ENCODE peak calls at places on chromosomes 4 and X, in nine cellular contexts. K is pancreas, C is endothelial cell of umbilical vein, Y is fibroblast of lung, M is breast epithelium, J is left ventricle myocardium inferior, G is upper lobe of left lung, W is astrocyte, X is GM23338. Q is an unnamed sample.

GRCh38 chr4:86891785-86892638 is at the start of gene C4orf36:
- DNase-seq in K (peak; percentile 89), C (peak; percentile 43), Y (peak; percentile 48), M (peak; percentile 86), J (peak; percentile 50), G (peak; percentile 84), W (peak; percentile 31), X (peak; percentile 90), Q (peak; percentile 74)

GRCh38 chrX:8341814-8342590 is 122.6 kb upstream of the VCX3B start:
- DNase-seq in K (no peak), C (no peak), Y (peak; percentile 76), M (no peak), J (no peak), G (no peak), W (peak; percentile 70), X (no peak), Q (no peak)

GRCh38 chr4:38948551-38948950 is 80.9 kb downstream of the FAM114A1 start:
- DNase-seq in K (no peak), C (no peak), Y (peak; percentile 92), M (no peak), J (no peak), G (no peak), W (peak; percentile 91), X (no peak), Q (peak; percentile 23)

GRCh38 chrX:130024127-130024526 is 41.7 kb downstream of the BCORL1 start:
- DNase-seq in K (no peak), C (peak; percentile 28), Y (peak; percentile 13), M (peak; percentile 51), J (peak; percentile 78), G (peak; percentile 84), W (no peak), X (peak; percentile 90), Q (peak; percentile 63)

GRCh38 chrX:49041683-49042529 is 1.3 kb downstream of the TFE3 start:
- DNase-seq in K (no peak), C (peak; percentile 8), Y (peak; percentile 69), M (no peak), J (peak; percentile 17), G (peak; percentile 33), W (peak; percentile 52), X (peak; percentile 21), Q (no peak)

GRCh38 chrX:153600032-153600373 is 1.1 kb upstream of the CCNQ start:
- DNase-seq in K (no peak), C (no peak), Y (no peak), M (no peak), J (no peak), G (no peak), W (no peak), X (peak; percentile 14), Q (no peak)

GRCh38 chr4:71239365-71239764 is 99.5 kb upstream of the SLC4A4 start:
- DNase-seq in K (no peak), C (no peak), Y (peak; percentile 72), M (no peak), J (no peak), G (no peak), W (peak; percentile 63), X (no peak), Q (no peak)

GRCh38 chr4:165873298-165874071 is 448 bp downstream of the TLL1 start:
- DNase-seq in K (peak; percentile 85), C (no peak), Y (peak; percentile 35), M (no peak), J (peak; percentile 24), G (peak; percentile 28), W (peak; percentile 13), X (peak; percentile 60), Q (peak; percentile 47)

GRCh38 chr4:4761128-4761991 is 98.1 kb upstream of the MSX1 start:
- DNase-seq in K (no peak), C (no peak), Y (no peak), M (no peak), J (no peak), G (no peak), W (no peak), X (peak; percentile 87), Q (no peak)

GRCh38 chrX:2383735-2384134 is 117.0 kb downstream of the DHRSX start:
- DNase-seq in K (no peak), C (no peak), Y (no peak), M (no peak), J (no peak), G (no peak), W (no peak), X (no peak), Q (no peak)

GRCh38 chrX:12446342-12447075 is 308.2 kb downstream of the FRMPD4 start:
- DNase-seq in K (no peak), C (no peak), Y (peak; percentile 48), M (no peak), J (no peak), G (no peak), W (peak; percentile 12), X (no peak), Q (no peak)

DNA sequence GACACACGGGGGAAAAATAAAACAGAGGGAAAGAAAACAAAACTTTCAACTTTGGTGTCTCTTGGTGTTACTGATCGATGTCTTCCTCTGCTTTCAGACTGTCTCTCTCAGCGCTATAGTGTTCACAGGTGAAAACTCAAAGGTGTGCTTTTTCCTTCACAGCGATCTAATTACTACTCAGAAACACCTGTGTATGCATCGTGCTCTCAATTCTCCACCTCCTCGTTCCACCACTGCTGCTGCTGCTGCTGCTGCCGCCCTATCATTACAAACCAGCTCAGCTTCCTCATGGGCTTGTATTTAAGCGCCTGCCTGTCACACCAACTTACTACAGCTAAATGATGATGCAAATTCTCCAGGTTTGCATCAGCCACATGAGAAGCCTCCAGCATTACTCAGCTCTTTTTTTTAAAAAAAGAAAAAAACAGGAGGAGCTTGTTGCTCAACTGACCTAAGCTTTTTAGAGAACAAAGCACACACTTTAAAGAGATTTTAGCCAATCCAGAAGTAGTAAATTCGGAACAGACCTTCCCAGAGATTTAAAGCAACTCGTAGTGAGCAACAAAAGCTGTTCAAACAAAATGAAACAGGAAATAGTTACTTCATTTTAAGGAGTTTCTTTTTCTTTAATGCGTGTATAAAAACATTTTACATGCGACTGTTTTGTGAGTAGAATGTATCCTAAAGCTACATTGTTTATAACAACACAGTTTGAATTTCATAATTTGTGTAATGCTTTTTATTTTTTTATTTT is at the start of gene SLC7A11:
- DNase-seq in K (peak; percentile 63), C (peak; percentile 96), Y (peak; percentile 99), M (no peak), J (no peak), G (peak; percentile 88), W (peak; percentile 99), X (peak; percentile 98), Q (peak; percentile 48)
- TF ChIP-seq CTCF in K (no peak), C (no peak), Y (no peak), M (no peak), J (no peak), G (no peak), W (no peak), X (no peak), Q (no peak)

GRCh38 chr4:1220566-1220965 is 28.4 kb downstream of the CTBP1 start:
- DNase-seq in K (no peak), C (no peak), Y (no peak), M (no peak), J (no peak), G (no peak), W (no peak), X (no peak), Q (no peak)
- H3K4me1 ChIP-seq in K (no peaks in the 10 kb centered on the region), C (no peaks in the 10 kb centered on the region), Y (peaks cover 2% of the 10 kb centered on the region), M (no peaks in the 10 kb centered on the region), J (peaks cover 27% of the 10 kb centered on the region), G (peaks cover 36% of the 10 kb centered on the region), W (no peaks in the 10 kb centered on the region), X (no peaks in the 10 kb centered on the region), Q (no peaks in the 10 kb centered on the region)

GRCh38 chr4:140645614-140646412 is 77.1 kb upstream of the UCP1 start:
- DNase-seq in K (no peak), C (no peak), Y (peak; percentile 26), M (no peak), J (peak; percentile 30), G (peak; percentile 39), W (no peak), X (no peak), Q (no peak)
- TF ChIP-seq CTCF in K (no peak), C (no peak), Y (no peak), M (no peak), J (no peak), G (no peak), W (no peak), X (no peak), Q (no peak)

GRCh38 chrX:46380148-46380752 is 165.0 kb downstream of the ZNF674 start:
- DNase-seq in K (no peak), C (peak; percentile 37), Y (no peak), M (no peak), J (no peak), G (no peak), W (no peak), X (no peak), Q (no peak)
- H3K4me1 ChIP-seq in K (no peaks in the 10 kb centered on the region), C (peaks cover 4% of the 10 kb centered on the region), Y (no peaks in the 10 kb centered on the region), M (no peaks in the 10 kb centered on the region), J (no peaks in the 10 kb centered on the region), G (no peaks in the 10 kb centered on the region), W (peaks cover 6% of the 10 kb centered on the region), X (peaks cover 10% of the 10 kb centered on the region), Q (no peaks in the 10 kb centered on the region)

Q was measured in testis.